ENCODE peak calls at places on chromosome 7, in four cellular contexts. R is IMR-90, N is mesendoderm, U is H1. G is an unnamed sample.
A peak's percentile ranks its signal among the peaks of the same experiment; 100 is the strongest.

GRCh38 chr7:14759785-14760184 is 142.8 kb downstream of the DGKB start:
- DNase-seq in R (no peak), N (no peak), U (no peak), G (no peak)

GRCh38 chr7:91355680-91356435 is 91.6 kb downstream of the FZD1 start:
- DNase-seq in U (peak; percentile 46), N (peak; percentile 51), R (no peak), G (peak; percentile 11)

GRCh38 chr7:8442814-8443304 is 9.4 kb downstream of the NXPH1 start:
- DNase-seq in R (no peak), U (peak; percentile 97), N (peak; percentile 87), G (peak; percentile 87)

GRCh38 chr7:36820527-36821170 is 96.4 kb upstream of the AOAH start:
- DNase-seq in U (no peak), N (no peak), R (no peak), G (no peak)

GRCh38 chr7:70764004-70764691 is 367.8 kb upstream of the GALNT17 start:
- DNase-seq in R (no peak), N (no peak), U (no peak), G (no peak)

GRCh38 chr7:77368974-77369373 is 47.2 kb downstream of the GSAP start:
- DNase-seq in U (no peak), R (peak; percentile 16), N (no peak), G (no peak)

GRCh38 chr7:151677581-151678226 is 158.0 kb upstream of the RHEB start:
- DNase-seq in N (no peak), U (no peak), R (no peak), G (no peak)

GRCh38 chr7:112898432-112899290 is 108.5 kb upstream of the TMEM168 start:
- DNase-seq in R (peak; percentile 76), U (peak; percentile 62), N (peak; percentile 93), G (peak; percentile 27)

GRCh38 chr7:142856565-142857245 is 1.8 kb downstream of the EPHB6 start:
- DNase-seq in R (no peak), N (no peak), U (no peak), G (no peak)

GRCh38 chr7:31000161-31000693 is 36.5 kb downstream of the GHRHR start:
- DNase-seq in U (no peak), N (peak; percentile 45), R (no peak), G (no peak)

GRCh38 chr7:39667354-39667923 is 44.1 kb downstream of the RALA start:
- DNase-seq in N (no peak), U (no peak), R (no peak), G (no peak)

GRCh38 chr7:2231992-2232765 is 566 bp downstream of the MAD1L1 start:
- DNase-seq in U (peak; percentile 63), R (no peak), N (peak; percentile 27), G (no peak)

GRCh38 chr7:97020601-97021442 is 3.8 kb downstream of the DLX5 start:
- DNase-seq in R (no peak), N (peak; percentile 65), U (peak; percentile 75), G (peak; percentile 20)

GRCh38 chr7:116886550-116887156 is 24.3 kb downstream of the CAPZA2 start:
- DNase-seq in R (no peak), U (no peak), N (no peak), G (no peak)

GRCh38 chr7:33832326-33832725 is 73.0 kb upstream of the BMPER start:
- DNase-seq in R (no peak), U (no peak), N (no peak), G (no peak)

GRCh38 chr7:44189286-44189992 is at the start of gene GCK:
- DNase-seq in N (peak; percentile 50), R (no peak), U (no peak), G (no peak)

GRCh38 chr7:92904292-92905131 is 68.1 kb upstream of the CDK6 start:
- DNase-seq in N (peak; percentile 97), U (no peak), R (peak; percentile 97), G (no peak)

GRCh38 chr7:117781707-117782106 is 91.5 kb downstream of the CTTNBP2 start:
- DNase-seq in N (peak; percentile 75), U (no peak), R (peak; percentile 62), G (no peak)

GRCh38 chr7:38232475-38233366 is 40.7 kb downstream of the TARP start:
- DNase-seq in N (peak; percentile 64), R (peak; percentile 10), U (no peak), G (no peak)

GRCh38 chr7:25821225-25821624 is 330.8 kb upstream of the NFE2L3 start:
- DNase-seq in N (no peak), R (no peak), U (no peak), G (no peak)

GRCh38 chr7:117564627-117565026 is 84.8 kb downstream of the CFTR start:
- DNase-seq in N (no peak), U (no peak), R (no peak), G (no peak)

GRCh38 chr7:12647364-12648219 is 39.8 kb upstream of the ARL4A start:
- DNase-seq in N (peak; percentile 39), R (peak; percentile 68), U (no peak), G (no peak)

GRCh38 chr7:95246935-95247370 is 77.4 kb downstream of the PON1 start:
- DNase-seq in U (peak; percentile 51), R (peak; percentile 62), N (peak; percentile 88), G (peak; percentile 75)

GRCh38 chr7:49773082-49773938 is at the start of gene VWC2:
- DNase-seq in N (no peak), U (peak; percentile 72), R (no peak), G (peak; percentile 69)

GRCh38 chr7:28955723-28956607 is 2.2 kb downstream of the TRIL start:
- DNase-seq in U (peak; percentile 92), R (peak; percentile 4), N (peak; percentile 87), G (peak; percentile 72)

GRCh38 chr7:74290999-74291441 is 1.8 kb downstream of the CLIP2 start:
- DNase-seq in U (no peak), R (no peak), N (no peak), G (no peak)

GRCh38 chr7:130973637-130974036 is 239.6 kb upstream of the KLF14 start:
- DNase-seq in U (no peak), N (no peak), R (no peak), G (no peak)

GRCh38 chr7:55641811-55642210 is 69.5 kb upstream of the VOPP1 start:
- DNase-seq in U (no peak), N (no peak), R (no peak), G (no peak)

GRCh38 chr7:25360471-25360870 is 132.2 kb upstream of the NPVF start:
- DNase-seq in N (no peak), R (no peak), U (no peak), G (no peak)

GRCh38 chr7:47557317-47557985 is 24.5 kb downstream of the TNS3 start:
- DNase-seq in R (peak; percentile 57), N (no peak), U (no peak), G (no peak)

GRCh38 chr7:146655928-146656797 is 539.6 kb downstream of the CNTNAP2 start:
- DNase-seq in U (no peak), N (no peak), R (no peak), G (no peak)

GRCh38 chr7:133520248-133520647 is 267.4 kb downstream of the EXOC4 start:
- DNase-seq in N (no peak), U (no peak), R (no peak), G (no peak)

GRCh38 chr7:34143397-34143796 is 238.1 kb downstream of the BMPER start:
- DNase-seq in N (no peak), R (peak; percentile 75), U (no peak), G (no peak)

GRCh38 chr7:22578048-22578770 is 78.2 kb upstream of the STEAP1B start:
- DNase-seq in N (no peak), U (no peak), R (peak; percentile 85), G (no peak)

GRCh38 chr7:4792537-4793126 is 17.2 kb downstream of the AP5Z1 start:
- DNase-seq in R (no peak), U (peak; percentile 71), N (peak; percentile 36), G (peak; percentile 70)

GRCh38 chr7:100475549-100475948 is 3.5 kb downstream of the TSC22D4 start:
- DNase-seq in R (no peak), N (no peak), U (no peak), G (no peak)

GRCh38 chr7:54814401-54814800 is 55.4 kb upstream of the SEC61G start:
- DNase-seq in U (no peak), R (no peak), N (no peak), G (no peak)

DNA sequence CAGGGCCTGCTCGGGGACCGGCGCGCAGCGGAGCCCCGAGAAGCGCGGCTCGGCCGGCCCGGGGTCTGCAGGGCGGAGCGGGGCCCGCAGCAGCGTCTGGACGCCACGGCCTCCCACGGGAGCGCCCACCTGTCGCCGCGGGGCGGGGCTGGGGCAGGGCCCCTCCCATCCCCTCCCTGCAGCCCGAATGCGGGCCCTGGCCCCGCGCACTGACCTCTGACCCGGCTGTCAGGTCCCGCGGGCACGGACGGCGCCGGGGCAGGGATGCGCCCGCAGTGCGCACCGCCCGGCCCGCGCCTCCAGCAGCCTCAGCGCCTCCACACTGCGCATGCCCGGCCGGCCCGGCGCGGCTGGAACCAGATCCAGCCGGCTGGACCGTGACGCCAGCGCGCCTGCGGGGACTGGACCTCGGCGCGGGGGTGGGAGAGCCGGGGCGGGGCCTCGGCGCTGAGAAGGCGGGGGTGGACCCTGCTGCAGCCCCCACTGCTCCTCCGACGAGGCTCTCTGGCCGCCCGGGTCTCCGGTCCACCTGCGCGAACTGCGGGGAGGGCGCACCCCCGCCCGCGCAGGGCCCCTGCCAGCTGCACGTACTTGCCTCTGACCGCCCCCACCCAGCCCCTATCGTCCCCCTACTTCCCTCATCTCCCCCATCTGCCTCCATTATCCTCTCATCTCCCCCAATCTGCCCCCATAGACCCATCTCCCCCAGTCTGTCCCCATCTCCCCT is 16.1 kb upstream of the GPR146 start:
- DNase-seq in N (peak; percentile 85), R (peak; percentile 86), U (peak; percentile 88), G (peak; percentile 88)
- H2BK15ac ChIP-seq in N (no peak overlapping the region), R (no peak overlapping the region), U (no peak overlapping the region), G (peak overlapping the region; percentile 97)

GRCh38 chr7:154996101-154996500 is 6.8 kb downstream of the PAXIP1 start:
- DNase-seq in R (no peak), N (no peak), U (no peak), G (no peak)
- H3K4me2 ChIP-seq in R (no peak overlapping the region), N (no peak overlapping the region), U (no peak overlapping the region), G (no peak overlapping the region)

GRCh38 chr7:23970193-23970592 is 260.2 kb downstream of the STK31 start:
- DNase-seq in R (no peak), U (no peak), N (no peak), G (no peak)
- H3K4me3 ChIP-seq in R (no peak overlapping the region), U (no peak overlapping the region), N (no peak overlapping the region), G (no peak overlapping the region)

DNA sequence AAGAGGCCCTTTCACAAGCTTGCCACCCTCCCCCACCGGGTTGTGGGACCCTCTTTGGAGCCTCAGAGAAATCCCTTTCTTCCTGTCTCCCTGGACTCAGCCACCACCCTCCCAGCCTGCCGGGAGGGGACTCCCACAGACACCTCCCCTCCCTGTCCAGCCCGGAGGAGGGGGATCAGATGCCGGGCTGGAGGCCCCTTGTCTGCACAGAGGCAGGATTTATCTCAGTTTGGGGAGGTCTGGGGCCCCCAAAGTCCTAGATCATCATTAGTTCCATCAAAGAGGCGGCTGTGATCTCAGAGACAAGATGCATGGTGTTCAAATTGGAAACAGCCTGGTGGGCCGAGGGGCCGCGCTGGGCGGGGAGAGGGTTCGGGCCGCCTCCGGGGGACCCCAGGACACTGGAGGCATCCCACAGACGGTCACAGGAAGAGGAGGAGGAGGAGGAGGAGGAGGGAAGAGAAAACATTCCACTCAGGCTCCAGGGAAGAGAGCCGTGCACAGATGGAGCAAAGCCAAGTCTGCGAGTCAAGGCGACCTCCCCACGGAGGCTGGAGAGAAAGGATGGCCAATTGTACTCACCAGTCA is 69.6 kb upstream of the CUX1 start:
- DNase-seq in U (no peak), R (no peak), N (no peak), G (no peak)
- H2BK15ac ChIP-seq in U (peak overlapping the region; percentile 29), R (no peak overlapping the region), N (no peak overlapping the region), G (peak overlapping the region; percentile 56)